ENCODE peak calls at places on chromosome 10, in four cellular contexts. Q is stomach, W is transverse colon, E is H9. A is an unnamed sample.

GRCh38 chr10:75195035-75195763 is 15.4 kb upstream of the VDAC2 start:
- DNase-seq in W (no peak), Q (no peak), E (no peak), A (no peak)

GRCh38 chr10:33336606-33337334 is 2.3 kb upstream of the NRP1 start:
- DNase-seq in W (peak; percentile 31), E (peak; percentile 48), Q (no peak), A (peak; percentile 78)

GRCh38 chr10:1063232-1063862 is 7.2 kb downstream of the WDR37 start:
- DNase-seq in Q (no peak), E (no peak), W (no peak), A (no peak)

GRCh38 chr10:14758994-14759664 is 15.6 kb downstream of the FAM107B start:
- DNase-seq in W (peak; percentile 33), Q (peak; percentile 70), E (no peak), A (no peak)

GRCh38 chr10:126935263-126935946 is 30.2 kb downstream of the DOCK1 start:
- DNase-seq in W (no peak), E (no peak), Q (no peak), A (no peak)

GRCh38 chr10:113961261-113961938 is 82.3 kb upstream of the ADRB1 start:
- DNase-seq in W (peak; percentile 44), Q (no peak), E (no peak), A (no peak)

GRCh38 chr10:18312385-18313145 is 172.3 kb downstream of the CACNB2 start:
- DNase-seq in W (no peak), E (no peak), Q (no peak), A (no peak)

GRCh38 chr10:118564652-118565051 is 30.8 kb downstream of the PRLHR start:
- DNase-seq in W (no peak), Q (no peak), E (peak; percentile 79), A (no peak)

GRCh38 chr10:60367014-60367413 is 22.7 kb downstream of the ANK3 start:
- DNase-seq in Q (no peak), E (no peak), W (no peak), A (no peak)

GRCh38 chr10:122163182-122164027 is 107.7 kb upstream of the BTBD16 start:
- DNase-seq in W (no peak), E (peak; percentile 96), Q (no peak), A (no peak)

GRCh38 chr10:107085661-107086525 is 78.6 kb downstream of the SORCS1 start:
- DNase-seq in E (no peak), Q (no peak), W (no peak), A (no peak)

GRCh38 chr10:78231930-78232329 is 198.3 kb downstream of the RPS24 start:
- DNase-seq in W (no peak), Q (no peak), E (peak; percentile 34), A (no peak)

GRCh38 chr10:71815515-71816130 is 35.4 kb downstream of the PSAP start:
- DNase-seq in Q (no peak), W (no peak), E (no peak), A (no peak)

GRCh38 chr10:71812913-71813590 is 38.0 kb downstream of the PSAP start:
- DNase-seq in W (no peak), Q (no peak), E (no peak), A (no peak)

GRCh38 chr10:71816421-71816851 is 34.6 kb downstream of the PSAP start:
- DNase-seq in W (no peak), E (no peak), Q (no peak), A (no peak)

GRCh38 chr10:71816931-71817631 is 34.0 kb downstream of the PSAP start:
- DNase-seq in E (no peak), Q (no peak), W (no peak), A (no peak)

GRCh38 chr10:71814923-71815411 is 36.1 kb downstream of the PSAP start:
- DNase-seq in E (peak; percentile 62), Q (no peak), W (no peak), A (no peak)
- H3K27ac ChIP-seq in E (no peak overlapping the region), Q (no peak overlapping the region), W (no peak overlapping the region), A (no peak overlapping the region)

GRCh38 chr10:72124984-72125383 is 36.6 kb upstream of the SPOCK2 start:
- DNase-seq in W (no peak), Q (no peak), E (no peak), A (no peak)
- H3K27ac ChIP-seq in W (no peak overlapping the region), Q (no peak overlapping the region), E (no peak overlapping the region), A (no peak overlapping the region)

GRCh38 chr10:97522071-97522470 is 23.3 kb downstream of the UBTD1 start:
- DNase-seq in E (no peak), Q (no peak), W (no peak), A (no peak)

GRCh38 chr10:97522937-97523336 is 24.2 kb downstream of the UBTD1 start:
- DNase-seq in W (no peak), E (no peak), Q (no peak), A (no peak)

GRCh38 chr10:97520520-97520919 is 21.8 kb downstream of the UBTD1 start:
- DNase-seq in Q (no peak), E (no peak), W (no peak), A (no peak)

GRCh38 chr10:97519342-97519741 is 20.6 kb downstream of the UBTD1 start:
- DNase-seq in W (no peak), Q (no peak), E (no peak), A (no peak)

GRCh38 chr10:97520978-97521761 is 22.4 kb downstream of the UBTD1 start:
- DNase-seq in E (peak; percentile 59), W (no peak), Q (no peak), A (no peak)
- H3K27ac ChIP-seq in E (no peak overlapping the region), W (no peak overlapping the region), Q (no peak overlapping the region), A (no peak overlapping the region)

DNA sequence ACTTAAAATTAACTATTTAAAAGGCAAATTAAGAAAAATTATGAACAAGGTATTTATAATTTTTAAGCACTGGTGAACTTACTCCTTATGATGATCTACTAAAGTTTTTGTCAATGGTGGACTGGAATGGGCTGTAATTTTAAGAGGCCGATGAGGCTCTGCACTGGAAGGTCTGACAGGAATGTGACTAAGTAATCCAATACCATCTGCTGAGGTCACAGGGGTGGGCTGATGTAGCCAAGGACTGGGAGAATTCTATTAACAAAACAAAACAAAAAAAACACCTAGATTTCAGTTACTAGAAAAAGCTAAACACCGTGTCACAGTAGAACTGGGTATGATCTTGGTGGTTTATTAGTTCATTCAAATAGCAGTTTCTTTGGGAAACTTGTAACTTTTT is 75.9 kb downstream of the NRBF2 start:
- DNase-seq in E (no peak), W (no peak), Q (no peak), A (no peak)
- H3K27ac ChIP-seq in E (no peak overlapping the region), W (no peak overlapping the region), Q (no peak overlapping the region), A (no peak overlapping the region)

DNA sequence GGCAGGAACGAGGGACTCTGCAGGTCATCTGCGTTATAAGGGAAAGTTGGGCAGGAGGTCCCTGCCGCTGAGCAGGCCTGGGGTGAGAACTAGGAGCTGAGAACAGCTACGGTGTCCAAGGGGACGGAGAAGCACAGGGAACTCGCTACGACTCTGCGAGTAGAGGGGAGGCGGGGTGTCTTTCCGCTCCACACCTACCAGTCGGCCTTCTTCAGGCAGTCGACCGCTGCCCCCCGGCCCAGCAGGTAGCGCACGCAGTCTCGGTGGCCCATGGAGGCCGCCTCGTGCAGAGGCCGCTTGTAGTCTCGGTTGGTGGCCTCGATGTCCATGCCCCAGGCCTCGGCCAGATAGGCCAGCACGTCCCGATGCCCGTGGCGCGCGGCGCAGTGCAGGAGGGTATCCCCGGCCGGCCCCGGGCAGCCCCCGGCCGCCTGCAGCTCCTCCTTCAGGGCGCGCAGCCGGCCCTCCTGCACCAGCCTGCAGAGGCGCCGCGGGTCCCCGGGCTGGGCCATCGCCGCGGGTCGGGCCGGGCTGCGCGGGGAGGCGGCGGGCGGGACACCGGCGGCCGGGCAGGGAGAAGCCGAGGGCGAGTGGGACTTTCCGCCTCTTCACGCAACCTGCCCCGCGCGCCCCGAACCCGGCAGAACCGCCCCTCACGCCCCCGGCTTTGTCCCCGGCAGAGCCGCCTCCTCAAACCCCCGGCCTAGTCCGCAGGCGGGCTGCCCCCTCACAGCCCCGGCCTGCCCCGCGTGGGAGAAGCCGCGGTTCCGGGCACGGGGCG is 660 bp downstream of the ANKRD16 start:
- DNase-seq in E (peak; percentile 70), Q (peak; percentile 34), W (peak; percentile 51), A (no peak)
- H3K27ac ChIP-seq in E (no peak overlapping the region), Q (peak overlapping the region; percentile 86), W (peak overlapping the region; percentile 90), A (peak overlapping the region; percentile 69)

GRCh38 chr10:52567247-52567580 is 205.4 kb downstream of the MBL2 start:
- DNase-seq in W (no peak), Q (no peak), E (no peak), A (no peak)
- H3K27ac ChIP-seq in W (no peak overlapping the region), Q (no peak overlapping the region), E (no peak overlapping the region), A (no peak overlapping the region)